ENCODE peak calls at places on chromosomes 2 and 18, in seven cellular contexts. R is fibroblast of lung; F is effector CD4-positive, alpha-beta T cell; H is EH; N is mammary epithelial cell; X is CD8-positive, alpha-beta T cell; K is germinal center. B is an unnamed sample.
A peak's percentile ranks its signal among the peaks of the same experiment; 100 is the strongest.

GRCh38 chr18:76378526-76379215 is 116.4 kb downstream of the ZNF516 start:
- DNase-seq in R (no peak), F (no peak), H (no peak), N (no peak), X (no peak), K (no peak), B (no peak)

GRCh38 chr2:55364189-55365055 is 55.2 kb downstream of the CCDC88A start:
- DNase-seq in R (peak; percentile 99), F (no peak), H (peak; percentile 96), N (peak; percentile 92), X (no peak), K (no peak), B (no peak)

GRCh38 chr2:43934567-43934966 is 61.2 kb downstream of the LRPPRC start:
- DNase-seq in R (no peak), F (no peak), H (peak; percentile 3), N (peak; percentile 29), X (no peak), K (no peak), B (no peak)

GRCh38 chr18:22207022-22207758 is 37.8 kb downstream of the GATA6 start:
- DNase-seq in R (peak; percentile 83), F (no peak), H (no peak), N (no peak), X (no peak), K (no peak), B (no peak)

GRCh38 chr2:240873805-240874714 is 5.4 kb downstream of the AGXT start:
- DNase-seq in R (no peak), F (no peak), H (no peak), N (no peak), X (no peak), K (no peak), B (peak; percentile 40)

GRCh38 chr2:86038291-86039081 is 67.2 kb downstream of the POLR1A start:
- DNase-seq in R (peak; percentile 45), F (peak; percentile 75), H (peak; percentile 65), N (no peak), X (peak; percentile 91), K (no peak), B (no peak)

GRCh38 chr18:41134426-41134825 is 820.6 kb upstream of the PIK3C3 start:
- DNase-seq in R (peak; percentile 25), F (no peak), H (peak; percentile 77), N (no peak), X (no peak), K (no peak), B (no peak)

GRCh38 chr2:125341353-125341752 is 1314.6 kb upstream of the GYPC start:
- DNase-seq in R (no peak), F (no peak), H (no peak), N (no peak), X (no peak), K (no peak), B (no peak)

GRCh38 chr18:58993260-58993659 is 128.6 kb downstream of the ZNF532 start:
- DNase-seq in R (peak; percentile 91), F (no peak), H (peak; percentile 96), N (peak; percentile 77), X (no peak), K (no peak), B (no peak)

B was measured in neural progenitor cell.